ENCODE peak calls at places on chromosomes 2 and 18, in nine cellular contexts. Q is AG04450; U is coronary artery; Z is fibroblast of mammary gland; W is kidney; V is neural crest cell; I is mammary epithelial cell; F is CD4-positive, alpha-beta T cell; T is cardiac muscle cell. S is an unnamed sample.

GRCh38 chr2:43345872-43346271 is 119.5 kb upstream of the ZFP36L2 start:
- DNase-seq in Q (no peak), U (no peak), Z (no peak), W (no peak), V (no peak), I (no peak), F (no peak), T (no peak), S (no peak)

GRCh38 chr18:56402872-56403516 is 235.4 kb downstream of the TXNL1 start:
- DNase-seq in Q (peak), U (no peak), Z (peak), W (no peak), V (no peak), I (peak), F (no peak), T (no peak), S (no peak)

GRCh38 chr2:234978466-234979203 is 26.8 kb downstream of the SH3BP4 start:
- DNase-seq in Q (no peak), U (no peak), Z (peak), W (no peak), V (no peak), I (peak), F (no peak), T (no peak), S (no peak)

GRCh38 chr2:210592706-210593105 is 36.3 kb downstream of the CPS1 start:
- DNase-seq in Q (no peak), U (no peak), Z (no peak), W (no peak), V (no peak), I (no peak), F (no peak), T (no peak), S (no peak)

GRCh38 chr2:80476535-80477117 is 172.1 kb upstream of the LRRTM1 start:
- DNase-seq in Q (no peak), U (no peak), Z (no peak), W (no peak), V (no peak), I (no peak), F (no peak), T (peak), S (no peak)

GRCh38 chr2:221144909-221145308 is 427.2 kb downstream of the EPHA4 start:
- DNase-seq in Q (no peak), U (no peak), Z (no peak), W (no peak), V (no peak), I (no peak), F (no peak), T (no peak), S (no peak)

GRCh38 chr2:148027822-148028221 is 6.9 kb downstream of the MBD5 start:
- DNase-seq in Q (no peak), U (no peak), Z (peak), W (no peak), V (no peak), I (no peak), F (no peak), T (no peak), S (no peak)

GRCh38 chr18:42052137-42052708 is 97.2 kb downstream of the PIK3C3 start:
- DNase-seq in Q (no peak), U (no peak), Z (peak), W (no peak), V (no peak), I (no peak), F (no peak), T (no peak), S (no peak)

GRCh38 chr18:79400091-79400590 is 4.4 kb downstream of the NFATC1 start:
- DNase-seq in Q (no peak), U (no peak), Z (no peak), W (peak), V (no peak), I (no peak), F (peak), T (peak), S (peak)

GRCh38 chr18:22322251-22322691 is 95.4 kb downstream of the CTAGE1 start:
- DNase-seq in Q (no peak), U (no peak), Z (peak), W (no peak), V (no peak), I (no peak), F (no peak), T (no peak), S (no peak)

GRCh38 chr2:101617188-101617587 is 80.3 kb upstream of the MAP4K4 start:
- DNase-seq in Q (peak), U (no peak), Z (peak), W (no peak), V (no peak), I (peak), F (no peak), T (no peak), S (no peak)

GRCh38 chr2:203240491-203240890 is 1.7 kb downstream of the CYP20A1 start:
- DNase-seq in Q (no peak), U (no peak), Z (no peak), W (no peak), V (no peak), I (no peak), F (no peak), T (no peak), S (no peak)

GRCh38 chr2:41907716-41908328 is 140.0 kb upstream of the PKDCC start:
- DNase-seq in Q (no peak), U (no peak), Z (no peak), W (no peak), V (no peak), I (no peak), F (no peak), T (no peak), S (no peak)

GRCh38 chr2:130391872-130392670 is 36.2 kb downstream of the PTPN18 start:
- DNase-seq in Q (no peak), U (peak), Z (no peak), W (peak), V (no peak), I (peak), F (no peak), T (peak), S (no peak)

DNA sequence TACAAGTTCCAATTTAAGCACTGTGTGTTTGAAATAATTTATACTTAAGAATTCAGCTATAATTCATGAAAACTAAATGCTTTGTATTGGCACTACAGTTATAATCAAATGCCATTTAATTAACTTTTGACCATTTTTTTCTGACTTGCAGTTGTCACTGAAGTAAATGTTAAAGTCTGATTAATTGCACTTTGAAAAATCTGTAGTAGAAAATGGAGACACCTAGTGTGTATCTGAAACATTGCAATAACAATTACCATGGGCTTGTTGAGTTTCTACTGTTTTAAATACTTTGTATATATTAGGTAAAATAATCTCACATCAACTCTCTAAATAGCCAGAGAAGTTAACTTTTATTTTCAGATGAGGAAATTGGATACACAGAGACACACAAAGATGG is 458.6 kb upstream of the FSIP2 start:
- DNase-seq in Q (no peak), U (no peak), Z (peak), W (no peak), V (no peak), I (peak), F (no peak), T (no peak), S (no peak)
- TF ChIP-seq CTCF in Q (peak), U (no peak), Z (peak), W (peak), V (peak), I (peak), F (no peak), T (peak), S (no peak)

GRCh38 chr2:54709341-54709809 is 14.1 kb upstream of the EML6 start:
- DNase-seq in Q (no peak), U (no peak), Z (no peak), W (peak), V (no peak), I (no peak), F (no peak), T (no peak), S (peak)

GRCh38 chr2:54710216-54710615 is 13.2 kb upstream of the EML6 start:
- DNase-seq in Q (no peak), U (no peak), Z (no peak), W (no peak), V (no peak), I (no peak), F (no peak), T (no peak), S (no peak)

GRCh38 chr2:54712516-54712915 is 10.9 kb upstream of the EML6 start:
- DNase-seq in Q (no peak), U (no peak), Z (no peak), W (no peak), V (no peak), I (no peak), F (no peak), T (no peak), S (no peak)

GRCh38 chr2:54706622-54707021 is 16.8 kb upstream of the EML6 start:
- DNase-seq in Q (no peak), U (no peak), Z (no peak), W (no peak), V (no peak), I (no peak), F (no peak), T (no peak), S (no peak)

GRCh38 chr2:54708584-54709340 is 14.7 kb upstream of the EML6 start:
- DNase-seq in Q (no peak), U (no peak), Z (no peak), W (peak), V (no peak), I (no peak), F (no peak), T (no peak), S (peak)
- TF ChIP-seq CTCF in Q (peak), U (no peak), Z (no peak), W (no peak), V (no peak), I (peak), F (no peak), T (peak), S (no peak)

DNA sequence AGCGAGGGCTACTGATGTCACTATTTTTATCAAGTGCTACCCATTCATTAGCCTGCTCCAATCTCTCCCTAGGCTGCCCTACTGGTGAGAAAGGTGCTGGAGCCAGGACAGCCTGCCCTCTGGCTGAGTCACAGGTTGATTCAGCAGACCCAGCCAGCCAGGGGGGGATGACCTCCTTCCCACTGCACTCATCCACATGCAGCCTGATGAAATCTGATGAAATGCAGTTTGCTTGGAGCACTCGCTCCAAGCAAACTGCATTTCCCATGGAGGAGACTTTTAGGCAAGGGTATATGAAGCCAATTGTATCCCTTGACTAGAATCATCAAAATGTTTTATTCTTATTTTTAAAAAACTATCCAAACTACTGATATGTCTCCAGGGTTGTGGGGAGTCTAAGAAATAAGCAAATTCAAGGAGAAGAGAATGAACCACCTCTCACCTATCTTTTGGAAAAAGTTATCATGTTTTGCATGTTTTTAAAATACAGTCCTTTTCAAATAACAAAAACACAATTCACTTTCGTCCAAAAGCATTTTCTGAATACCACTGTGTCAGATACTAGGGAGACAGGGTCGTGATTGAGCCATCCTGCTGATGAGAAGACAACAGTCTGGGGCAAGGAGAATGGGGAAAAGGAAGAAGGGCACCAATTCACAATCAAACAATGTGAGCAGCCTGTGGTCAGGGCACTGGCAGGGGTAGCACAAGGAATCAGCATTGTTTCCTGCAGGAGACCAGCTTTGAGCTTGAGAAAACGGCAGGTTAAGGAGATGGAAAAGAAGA is 128.3 kb downstream of the AFF3 start:
- DNase-seq in Q (peak), U (no peak), Z (peak), W (peak), V (no peak), I (peak), F (no peak), T (peak), S (no peak)
- TF ChIP-seq CTCF in Q (peak), U (no peak), Z (peak), W (no peak), V (no peak), I (peak), F (no peak), T (no peak), S (no peak)

DNA sequence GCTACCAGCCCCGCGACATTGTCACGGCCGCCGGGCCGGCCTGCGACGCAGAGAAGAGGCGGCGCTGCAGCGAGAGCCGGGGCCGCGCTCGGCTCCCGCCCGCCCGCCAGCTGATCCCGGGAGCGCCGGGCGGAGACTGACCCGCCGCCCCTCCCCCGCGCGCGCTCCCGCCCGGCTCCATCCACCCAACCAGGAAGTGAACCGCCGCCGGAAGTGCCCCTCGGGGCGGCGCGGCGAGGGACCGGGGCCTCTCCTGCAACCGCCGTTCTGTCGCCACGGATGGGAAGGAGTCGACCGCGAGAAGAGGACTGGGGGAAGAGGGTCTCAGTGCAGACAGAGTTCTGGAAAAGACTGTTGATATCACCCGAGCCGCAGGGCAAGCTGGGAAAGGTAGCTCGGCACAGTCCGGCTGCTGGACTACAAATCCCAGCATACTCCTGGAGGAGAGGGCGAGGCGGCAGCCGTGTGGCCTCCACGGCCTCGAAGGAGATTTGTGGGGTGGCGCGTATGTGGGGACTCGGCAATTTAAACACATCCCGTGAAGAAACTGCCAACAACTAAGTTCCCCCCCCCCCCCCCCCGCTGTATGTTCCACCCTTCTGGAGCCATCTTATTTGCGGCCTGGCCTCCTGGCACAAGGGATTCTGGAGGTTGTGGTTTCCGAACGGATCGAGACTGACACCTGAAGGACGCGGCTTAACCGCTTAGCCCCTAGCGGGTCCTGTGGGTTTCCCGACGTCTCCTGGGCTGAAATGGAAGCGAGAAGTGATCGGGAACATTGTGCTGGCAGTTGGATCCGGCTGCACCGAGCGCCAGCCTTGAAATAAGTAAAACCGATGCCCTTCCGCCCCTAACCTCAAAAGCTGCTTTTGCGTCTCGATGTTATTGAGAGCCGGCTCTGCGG is at the start of gene AAK1:
- DNase-seq in Q (peak), U (peak), Z (peak), W (peak), V (peak), I (peak), F (peak), T (peak), S (peak)
- TF ChIP-seq CTCF in Q (no peak), U (no peak), Z (no peak), W (no peak), V (no peak), I (no peak), F (no peak), T (no peak), S (no peak)

DNA sequence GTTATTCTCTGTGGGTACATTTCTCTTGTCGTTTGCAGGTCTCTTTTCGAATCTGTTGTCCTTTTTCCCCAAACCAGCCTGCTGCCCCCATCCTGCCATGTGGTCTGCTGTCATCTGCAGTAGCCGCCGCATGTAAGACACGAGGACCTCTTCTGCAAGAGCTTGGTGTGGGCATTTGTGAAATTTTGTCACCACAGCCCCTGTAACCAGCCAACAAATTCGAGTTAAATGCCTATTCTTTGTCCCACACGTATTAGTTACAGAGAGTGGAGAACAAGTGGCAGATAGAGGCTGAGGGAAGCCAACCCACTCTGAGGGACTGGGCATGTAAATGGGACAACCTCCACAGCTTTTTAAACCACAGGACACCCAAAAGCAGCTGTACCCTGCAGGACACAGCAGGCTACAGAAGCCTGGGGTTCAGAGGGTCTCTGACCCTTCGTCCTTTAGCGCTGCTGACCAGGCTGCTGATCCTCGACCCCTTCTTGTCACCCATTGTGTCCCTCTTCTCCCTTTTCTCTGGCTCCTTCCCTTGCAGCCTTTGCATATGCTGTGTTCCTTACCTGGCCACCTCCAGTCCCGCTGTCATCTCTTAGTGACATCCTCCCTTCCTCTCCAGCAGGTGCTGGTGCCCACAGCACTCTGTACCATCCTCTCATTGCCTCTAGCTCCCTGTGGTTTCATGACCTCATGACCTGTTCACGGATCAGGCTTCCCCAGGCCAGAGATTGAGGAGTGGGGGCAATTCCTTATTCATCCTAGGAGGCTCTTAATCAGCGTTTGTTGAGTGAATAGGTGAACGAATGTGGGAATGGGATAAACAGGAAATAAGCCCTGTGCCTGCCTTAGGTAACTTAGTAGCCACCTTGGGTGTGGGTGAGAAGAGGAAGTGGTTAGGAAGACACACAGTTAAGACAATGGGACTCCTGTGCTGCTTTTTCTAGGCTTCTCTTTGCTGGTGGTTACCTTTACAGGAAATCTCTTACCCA is 35.3 kb downstream of the ITGA6 start:
- DNase-seq in Q (no peak), U (no peak), Z (no peak), W (no peak), V (no peak), I (peak), F (no peak), T (no peak), S (no peak)
- TF ChIP-seq CTCF in Q (no peak), U (no peak), Z (no peak), W (no peak), V (peak), I (no peak), F (peak), T (no peak), S (no peak)

GRCh38 chr18:8781671-8782070 is 76.3 kb downstream of the MTCL1 start:
- DNase-seq in Q (no peak), U (no peak), Z (no peak), W (no peak), V (no peak), I (no peak), F (no peak), T (no peak), S (no peak)
- TF ChIP-seq CTCF in Q (no peak), U (no peak), Z (no peak), W (no peak), V (no peak), I (no peak), F (no peak), T (no peak), S (no peak)

GRCh38 chr2:219279151-219279915 is at the start of gene DNAJB2:
- DNase-seq in Q (peak), U (peak), Z (peak), W (peak), V (peak), I (peak), F (peak), T (peak), S (peak)
- TF ChIP-seq CTCF in Q (peak), U (no peak), Z (no peak), W (no peak), V (no peak), I (peak), F (no peak), T (peak), S (no peak)

S was measured in activated B cell treated with CpG ODN at 0.5 μM for 24 hours.